ENCODE peak calls at places on chromosomes 16 and 17, in seven cellular contexts. I is fibroblast of lung, F is IMR-90, A is HAP-1, D is tibial nerve, Y is adipocyte, O is lung. E is an unnamed sample. For H3K4me1, the result is how much of the 10 kb centered on the place peaks cover.

GRCh38 chr16:52254753-52255152 is 292.2 kb downstream of the TOX3 start:
- DNase-seq in Y (no peak), D (no peak), I (no peak), F (no peak), O (no peak), A (no peak), E (no peak)

GRCh38 chr17:80951121-80952090 is 40.2 kb upstream of the CHMP6 start:
- DNase-seq in D (no peak), I (no peak), F (no peak), Y (no peak), O (no peak), A (no peak), E (no peak)

GRCh38 chr16:12063004-12063395 is 86.5 kb downstream of the SNX29 start:
- DNase-seq in Y (no peak), D (no peak), A (no peak), F (no peak), I (no peak), O (no peak), E (no peak)

GRCh38 chr16:361872-362701 is 8.3 kb downstream of the MRPL28 start:
- DNase-seq in O (peak), D (peak), A (peak), I (peak), F (peak), Y (peak), E (peak)

GRCh38 chr17:43880420-43880991 is 26.8 kb downstream of the MPP2 start:
- DNase-seq in I (peak), Y (peak), A (peak), F (no peak), D (no peak), O (no peak), E (peak)

GRCh38 chr17:79834575-79835469 is 4.4 kb downstream of the CBX4 start:
- DNase-seq in Y (no peak), I (no peak), O (no peak), A (peak), F (no peak), D (no peak), E (no peak)

GRCh38 chr16:51151951-51152663 is 1.0 kb upstream of the SALL1 start:
- DNase-seq in A (peak), F (peak), O (no peak), Y (peak), D (peak), I (peak), E (peak)

GRCh38 chr16:22348296-22348695 is 26.1 kb downstream of the CDR2 start:
- DNase-seq in Y (no peak), I (no peak), O (no peak), A (no peak), F (no peak), D (no peak), E (peak)

GRCh38 chr17:49875690-49876089 is 27.8 kb upstream of the TAC4 start:
- DNase-seq in O (no peak), D (no peak), A (no peak), Y (no peak), F (no peak), I (no peak), E (no peak)

GRCh38 chr16:71687853-71688252 is 36.6 kb downstream of the PHLPP2 start:
- DNase-seq in Y (no peak), A (no peak), I (no peak), F (no peak), D (no peak), O (no peak), E (no peak)

GRCh38 chr17:57154896-57155295 is 69.8 kb downstream of the AKAP1 start:
- DNase-seq in A (no peak), F (no peak), D (no peak), O (no peak), I (no peak), Y (no peak), E (no peak)

GRCh38 chr17:35293151-35293837 is 50.4 kb downstream of the SLFN5 start:
- DNase-seq in A (no peak), O (no peak), F (no peak), D (no peak), Y (peak), I (no peak), E (peak)

DNA sequence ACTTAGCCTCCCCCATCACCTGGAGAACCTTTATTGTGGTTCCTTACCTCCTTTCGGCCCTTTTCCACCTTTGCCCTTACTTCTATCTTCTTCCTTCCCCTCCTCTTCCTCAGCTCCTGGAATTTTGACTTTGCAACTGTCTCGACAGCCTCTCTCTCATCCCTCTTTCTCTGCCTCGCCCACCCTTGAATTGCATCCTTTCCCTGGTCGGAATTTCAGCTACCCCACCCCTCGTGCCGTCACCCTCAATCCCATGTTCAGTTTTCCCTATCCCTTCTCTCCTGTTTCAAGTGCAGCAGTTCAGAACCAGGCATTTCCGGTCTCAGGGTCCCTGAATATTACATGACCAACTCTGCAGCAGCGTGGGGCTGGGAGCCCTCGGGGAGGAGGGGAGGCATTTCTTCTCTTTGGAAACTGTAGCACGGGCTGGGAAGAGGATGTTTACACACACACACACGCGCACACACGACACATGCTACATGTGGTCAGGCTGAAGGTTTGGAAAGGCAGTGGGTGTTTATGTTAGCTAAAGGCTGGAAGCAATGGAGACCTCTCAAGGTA is 881 bp downstream of the MINK1 start:
- DNase-seq in O (no peak), Y (peak), F (peak), I (peak), D (peak), A (peak), E (peak)
- H3K4me1 ChIP-seq in O (under half), Y (under half), F (under half), I (under half), D (under half), A (under half), E (under half)

DNA sequence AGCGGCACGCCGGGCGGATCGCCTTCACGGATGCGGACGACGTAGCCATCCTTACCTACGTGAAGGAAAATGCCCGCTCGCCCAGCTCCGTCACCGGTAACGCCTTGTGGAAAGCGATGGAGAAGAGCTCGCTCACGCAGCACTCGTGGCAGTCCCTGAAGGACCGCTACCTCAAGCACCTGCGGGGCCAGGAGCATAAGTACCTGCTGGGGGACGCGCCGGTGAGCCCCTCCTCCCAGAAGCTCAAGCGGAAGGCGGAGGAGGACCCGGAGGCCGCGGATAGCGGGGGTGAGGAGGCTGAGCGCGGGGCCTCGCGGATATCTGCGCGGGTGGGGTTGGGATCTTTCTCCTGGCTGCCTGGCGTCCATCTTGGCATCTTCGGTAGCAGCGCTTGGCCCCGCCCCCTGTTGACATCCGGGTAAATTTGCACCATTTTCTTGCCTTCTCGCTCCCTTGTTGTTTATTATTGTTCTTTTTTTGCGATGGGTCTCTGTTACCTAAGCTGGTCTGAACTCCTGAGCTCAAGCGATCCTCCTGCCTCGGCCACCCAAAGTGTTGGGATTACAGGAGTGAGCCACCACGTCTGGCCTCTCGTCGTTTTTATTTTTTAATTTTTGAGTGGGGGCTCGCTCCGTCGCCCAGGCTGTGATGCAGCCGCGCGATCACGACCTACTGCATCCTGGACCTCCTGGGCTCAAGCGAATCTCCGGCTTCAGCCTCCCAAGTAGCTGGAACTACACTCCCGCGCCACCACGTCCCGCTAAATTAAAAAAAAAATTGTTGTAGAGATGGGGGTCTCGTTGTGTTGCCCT is 898 bp downstream of the TERF2IP start:
- DNase-seq in A (peak), I (peak), Y (peak), O (peak), D (peak), F (peak), E (peak)
- H3K4me1 ChIP-seq in A (under half), I (under half), Y (half or more), O (under half), D (under half), F (under half), E (under half)

GRCh38 chr16:89473791-89474414 is 16.5 kb downstream of the ANKRD11 start:
- DNase-seq in A (no peak), D (no peak), O (no peak), F (peak), I (peak), Y (no peak), E (peak)

GRCh38 chr16:89475144-89475543 is 15.2 kb downstream of the ANKRD11 start:
- DNase-seq in Y (no peak), D (no peak), I (no peak), F (no peak), A (no peak), O (no peak), E (no peak)

GRCh38 chr16:89471225-89471624 is 19.1 kb downstream of the ANKRD11 start:
- DNase-seq in D (no peak), O (no peak), I (peak), A (no peak), Y (peak), F (peak), E (peak)

GRCh38 chr16:89472711-89473075 is 17.7 kb downstream of the ANKRD11 start:
- DNase-seq in I (no peak), O (no peak), D (no peak), F (no peak), A (no peak), Y (no peak), E (no peak)

GRCh38 chr16:89473136-89473712 is 17.1 kb downstream of the ANKRD11 start:
- DNase-seq in D (no peak), F (no peak), Y (no peak), I (no peak), A (no peak), O (no peak), E (no peak)
- H3K4me1 ChIP-seq in D (under half), F (under half), Y (half or more), I (under half), A (under half), O (under half), E (half or more)

DNA sequence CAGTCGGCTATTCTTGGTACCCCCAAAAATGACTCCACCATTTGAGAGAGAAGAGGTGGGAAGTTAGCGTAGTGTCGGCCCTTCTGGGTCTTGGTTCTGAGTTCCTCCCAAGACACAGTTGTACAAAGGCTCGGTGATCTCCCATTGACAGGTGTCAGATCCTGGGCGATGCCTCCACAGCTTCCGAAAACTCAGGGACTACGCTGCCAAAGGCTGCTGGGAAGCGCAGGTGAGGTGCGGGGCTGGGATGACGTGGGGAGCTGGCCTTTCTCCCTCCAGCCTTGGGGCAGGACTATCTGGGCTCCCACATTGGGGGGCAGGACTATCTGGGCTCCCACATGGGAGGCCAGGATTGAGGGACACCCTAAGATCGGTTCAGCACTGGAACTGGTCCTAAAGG is 10.4 kb downstream of the CCNF start:
- DNase-seq in O (no peak), I (no peak), A (no peak), D (no peak), F (no peak), Y (no peak), E (no peak)
- H3K4me1 ChIP-seq in O (under half), I (under half), A (under half), D (under half), F (under half), Y (under half), E (under half)

GRCh38 chr16:67396159-67396774 is 3.0 kb upstream of the TPPP3 start:
- DNase-seq in I (peak), Y (peak), F (peak), O (peak), D (peak), A (peak), E (peak)
- H3K4me1 ChIP-seq in I (under half), Y (under half), F (under half), O (under half), D (under half), A (under half), E (under half)

GRCh38 chr16:68070811-68071546 is 14.2 kb upstream of the NFATC3 start:
- DNase-seq in A (no peak), F (no peak), O (no peak), Y (no peak), D (no peak), I (no peak), E (no peak)
- H3K4me1 ChIP-seq in A (under half), F (under half), O (under half), Y (under half), D (under half), I (under half), E (under half)

GRCh38 chr17:38428150-38428642 is at the start of gene ARHGAP23:
- DNase-seq in D (no peak), Y (peak), F (peak), A (peak), I (peak), O (peak), E (peak)

GRCh38 chr17:38429476-38430100 is 1.3 kb downstream of the ARHGAP23 start:
- DNase-seq in Y (no peak), A (no peak), O (no peak), F (no peak), D (no peak), I (no peak), E (peak)

GRCh38 chr17:38430316-38430715 is 2.1 kb downstream of the ARHGAP23 start:
- DNase-seq in F (peak), A (no peak), Y (peak), D (no peak), O (no peak), I (peak), E (peak)

GRCh38 chr17:38427160-38427949 is 909 bp upstream of the ARHGAP23 start:
- DNase-seq in I (no peak), O (no peak), Y (no peak), A (no peak), F (no peak), D (no peak), E (no peak)

GRCh38 chr17:38428643-38429371 is 543 bp downstream of the ARHGAP23 start:
- DNase-seq in D (no peak), Y (peak), A (no peak), O (no peak), F (peak), I (peak), E (peak)
- H3K4me1 ChIP-seq in D (under half), Y (under half), A (under half), O (under half), F (under half), I (under half), E (under half)

DNA sequence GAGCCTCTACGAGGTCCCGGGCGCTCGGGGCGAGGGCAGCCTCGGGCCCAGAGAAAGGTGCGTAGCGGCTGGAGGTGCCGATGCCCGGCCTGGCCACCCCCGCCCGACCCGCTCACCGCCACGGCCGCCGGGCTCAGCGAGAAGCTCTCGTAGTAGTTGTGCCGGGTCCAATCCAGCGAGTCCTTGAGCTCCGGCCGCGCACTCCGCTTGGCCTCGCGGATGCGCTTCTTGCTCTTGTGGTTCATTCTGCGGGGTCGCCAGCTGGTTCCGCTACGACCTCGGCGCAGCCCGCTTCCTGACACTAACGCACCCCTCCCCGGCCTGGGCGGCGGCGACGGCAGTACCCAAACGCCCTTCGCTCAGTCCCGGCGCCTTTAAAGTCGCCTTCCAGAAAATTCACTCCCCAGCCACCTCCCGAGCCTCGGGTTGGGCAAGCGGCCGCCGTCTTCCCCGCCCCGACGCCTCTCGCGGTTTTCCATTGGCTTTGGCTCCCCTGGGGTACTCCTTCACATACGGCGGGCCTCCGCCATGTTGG is at the start of gene JMJD6:
- DNase-seq in Y (peak), A (peak), D (peak), F (peak), I (peak), O (peak), E (peak)
- H3K4me1 ChIP-seq in Y (under half), A (under half), D (under half), F (under half), I (under half), O (under half), E (under half)

GRCh38 chr16:46889245-46889941 is 5.2 kb downstream of the GPT2 start:
- DNase-seq in D (no peak), O (no peak), I (no peak), F (no peak), A (no peak), Y (no peak), E (no peak)
- H3K4me1 ChIP-seq in D (under half), O (under half), I (under half), F (under half), A (under half), Y (half or more), E (under half)

GRCh38 chr17:82007495-82008257 is 15.0 kb downstream of the CENPX start:
- DNase-seq in I (no peak), Y (no peak), F (no peak), D (no peak), O (no peak), A (no peak), E (no peak)
- H3K4me1 ChIP-seq in I (under half), Y (under half), F (under half), D (under half), O (under half), A (under half), E (under half)